ENCODE peak calls at places on chromosome 15, in five cellular contexts. B, L, J, R and U are unnamed samples.

GRCh38 chr15:87033056-87033455 is 953.4 kb downstream of the AGBL1 start:
- DNase-seq in B (no peak), L (no peak), R (no peak), J (no peak), U (no peak)

GRCh38 chr15:58407786-58408185 is 24.0 kb upstream of the LIPC start:
- DNase-seq in J (no peak), L (no peak), B (no peak), R (no peak), U (no peak)

GRCh38 chr15:79179108-79179561 is 88.6 kb upstream of the RASGRF1 start:
- DNase-seq in L (no peak), R (no peak), B (no peak), J (peak), U (peak)

GRCh38 chr15:89647191-89647851 is 7.9 kb downstream of the KIF7 start:
- DNase-seq in L (peak), R (no peak), J (peak), B (peak), U (peak)

GRCh38 chr15:71272932-71273331 is 157.7 kb downstream of the THSD4 start:
- DNase-seq in L (no peak), B (no peak), R (no peak), J (no peak), U (no peak)

GRCh38 chr15:65354835-65355172 is 23.0 kb downstream of the IGDCC3 start:
- DNase-seq in L (no peak), R (no peak), B (no peak), J (no peak), U (no peak)

GRCh38 chr15:77650285-77650684 is 17.6 kb upstream of the LINGO1 start:
- DNase-seq in R (no peak), J (no peak), L (no peak), B (no peak), U (no peak)

GRCh38 chr15:89361451-89362202 is 27.0 kb upstream of the POLG start:
- DNase-seq in J (peak), L (peak), R (no peak), B (peak), U (peak)

GRCh38 chr15:60389261-60390077 is 8.3 kb downstream of the ANXA2 start:
- DNase-seq in L (no peak), B (no peak), R (no peak), J (no peak), U (no peak)

GRCh38 chr15:101445562-101446526 is 43.7 kb downstream of the PCSK6 start:
- DNase-seq in B (no peak), L (no peak), R (no peak), J (no peak), U (no peak)

GRCh38 chr15:37765809-37766208 is 168.6 kb upstream of the TMCO5A start:
- DNase-seq in J (no peak), B (no peak), L (peak), R (no peak), U (no peak)

GRCh38 chr15:66570842-66571241 is 5.0 kb upstream of the LCTL start:
- DNase-seq in L (no peak), J (no peak), R (no peak), B (no peak), U (no peak)

GRCh38 chr15:78049691-78050440 is 27.6 kb downstream of the TBC1D2B start:
- DNase-seq in B (no peak), R (no peak), J (no peak), L (no peak), U (peak)

GRCh38 chr15:87619161-87619960 is 637.2 kb downstream of the NTRK3 start:
- DNase-seq in J (peak), R (no peak), B (no peak), L (no peak), U (no peak)

GRCh38 chr15:42156266-42156922 is at the start of gene PLA2G4F:
- DNase-seq in B (no peak), L (no peak), R (no peak), J (peak), U (no peak)

GRCh38 chr15:94119215-94119815 is 112.0 kb upstream of the MCTP2 start:
- DNase-seq in R (no peak), J (no peak), B (peak), L (no peak), U (no peak)

GRCh38 chr15:31439328-31439727 is 112.7 kb downstream of the KLF13 start:
- DNase-seq in R (no peak), B (no peak), J (no peak), L (no peak), U (no peak)

GRCh38 chr15:40314723-40315276 is 7.1 kb upstream of the PLCB2 start:
- DNase-seq in L (no peak), R (no peak), J (no peak), B (no peak), U (no peak)

GRCh38 chr15:70439880-70440279 is 323.5 kb downstream of the UACA start:
- DNase-seq in J (no peak), B (no peak), R (no peak), L (no peak), U (no peak)

GRCh38 chr15:83555383-83555782 is 98.5 kb upstream of the ADAMTSL3 start:
- DNase-seq in L (no peak), R (no peak), B (no peak), J (no peak), U (no peak)

GRCh38 chr15:66882251-66883020 is 180.4 kb downstream of the SMAD6 start:
- DNase-seq in L (no peak), B (no peak), J (no peak), R (no peak), U (peak)

GRCh38 chr15:89414571-89414970 is 79.9 kb upstream of the POLG start:
- DNase-seq in R (no peak), B (no peak), L (no peak), J (no peak), U (no peak)